ENCODE peak calls at places on chromosomes 13 and 19, in six cellular contexts. Q is uterus, K is mammary epithelial cell, C is psoas muscle, S is IMR-90, V is left ventricle myocardium inferior. U is an unnamed sample.

GRCh38 chr13:98606296-98606695 is 29.4 kb upstream of the STK24 start:
- DNase-seq in Q (no peak), K (no peak), C (peak; percentile 49), S (no peak), V (no peak), U (no peak)

GRCh38 chr13:77397636-77398035 is 70.7 kb upstream of the MYCBP2 start:
- DNase-seq in Q (no peak), K (no peak), C (no peak), S (no peak), V (no peak), U (no peak)

GRCh38 chr13:44884076-44884729 is 105.1 kb downstream of the NUFIP1 start:
- DNase-seq in Q (no peak), K (peak; percentile 22), C (no peak), S (peak; percentile 86), V (no peak), U (no peak)

GRCh38 chr13:97548736-97549135 is 114.8 kb downstream of the RAP2A start:
- DNase-seq in Q (no peak), K (no peak), C (no peak), S (peak; percentile 24), V (no peak), U (no peak)

GRCh38 chr19:46860846-46861690 is at the start of gene ARHGAP35:
- DNase-seq in Q (peak; percentile 43), K (no peak), C (peak; percentile 56), S (no peak), V (no peak), U (no peak)

GRCh38 chr19:5621311-5621944 is 1.1 kb downstream of the SAFB2 start:
- DNase-seq in Q (peak; percentile 72), K (no peak), C (peak; percentile 64), S (no peak), V (no peak), U (no peak)

GRCh38 chr19:43662487-43662886 is 7.5 kb downstream of the PLAUR start:
- DNase-seq in Q (no peak), K (no peak), C (no peak), S (no peak), V (no peak), U (no peak)

GRCh38 chr13:109836629-109837607 is 50.5 kb upstream of the IRS2 start:
- DNase-seq in Q (no peak), K (no peak), C (no peak), S (no peak), V (no peak), U (no peak)

GRCh38 chr19:45817010-45817724 is 2.1 kb upstream of the RSPH6A start:
- DNase-seq in Q (peak; percentile 92), K (peak; percentile 75), C (peak; percentile 97), S (peak; percentile 90), V (peak; percentile 93), U (peak; percentile 66)

GRCh38 chr13:30255696-30256095 is 51.7 kb downstream of the KATNAL1 start:
- DNase-seq in Q (no peak), K (no peak), C (no peak), S (no peak), V (no peak), U (no peak)

GRCh38 chr13:99269627-99270252 is 11.6 kb upstream of the GPR18 start:
- DNase-seq in Q (no peak), K (peak; percentile 35), C (no peak), S (peak; percentile 78), V (no peak), U (no peak)

GRCh38 chr13:77300176-77301141 is 26.4 kb downstream of the MYCBP2 start:
- DNase-seq in Q (no peak), K (peak; percentile 31), C (no peak), S (peak; percentile 86), V (no peak), U (no peak)

GRCh38 chr19:40241809-40242384 is 15.4 kb upstream of the CCNP start:
- DNase-seq in Q (peak; percentile 70), K (no peak), C (peak; percentile 74), S (no peak), V (peak; percentile 74), U (no peak)

GRCh38 chr19:46513461-46514236 is 18.0 kb upstream of the PNMA8B start:
- DNase-seq in Q (peak; percentile 85), K (peak; percentile 57), C (peak; percentile 89), S (peak; percentile 51), V (peak; percentile 78), U (peak; percentile 14)

GRCh38 chr19:10552596-10553053 is 8.9 kb downstream of the ATG4D start:
- DNase-seq in Q (no peak), K (no peak), C (no peak), S (no peak), V (no peak), U (no peak)

GRCh38 chr13:47119568-47120080 is 222.8 kb upstream of the HTR2A start:
- DNase-seq in Q (no peak), K (no peak), C (no peak), S (peak; percentile 28), V (no peak), U (no peak)

GRCh38 chr19:5340637-5341447 is at the start of gene PTPRS:
- DNase-seq in Q (peak; percentile 72), K (peak; percentile 69), C (peak; percentile 86), S (peak; percentile 74), V (peak; percentile 79), U (no peak)

GRCh38 chr19:30122431-30122830 is 180.4 kb downstream of the URI1 start:
- DNase-seq in Q (no peak), K (no peak), C (no peak), S (no peak), V (no peak), U (no peak)

GRCh38 chr13:112859817-112860190 is 109.2 kb upstream of the MCF2L start:
- DNase-seq in Q (no peak), K (no peak), C (peak; percentile 55), S (peak; percentile 82), V (no peak), U (no peak)

GRCh38 chr13:29917573-29918091 is 67.2 kb upstream of the UBL3 start:
- DNase-seq in Q (no peak), K (peak; percentile 31), C (no peak), S (peak; percentile 48), V (no peak), U (no peak)

GRCh38 chr13:103101902-103102301 is 35.7 kb upstream of the SLC10A2 start:
- DNase-seq in Q (no peak), K (peak; percentile 5), C (no peak), S (no peak), V (no peak), U (no peak)

GRCh38 chr13:93147293-93147645 is 79.3 kb upstream of the GPC6 start:
- DNase-seq in Q (no peak), K (no peak), C (no peak), S (no peak), V (no peak), U (no peak)

GRCh38 chr13:45167611-45168554 is 33.0 kb downstream of the KCTD4 start:
- DNase-seq in Q (no peak), K (peak; percentile 98), C (no peak), S (no peak), V (peak; percentile 37), U (no peak)

GRCh38 chr19:590396-590745 is 690 bp downstream of the HCN2 start:
- DNase-seq in Q (no peak), K (peak; percentile 25), C (no peak), S (peak; percentile 30), V (no peak), U (no peak)

GRCh38 chr19:18999016-18999758 is 34.1 kb downstream of the SUGP2 start:
- DNase-seq in Q (no peak), K (peak; percentile 16), C (no peak), S (peak; percentile 58), V (no peak), U (no peak)

GRCh38 chr13:105990256-105990958 is 545.1 kb downstream of the EFNB2 start:
- DNase-seq in Q (no peak), K (peak; percentile 86), C (no peak), S (peak; percentile 74), V (no peak), U (no peak)

GRCh38 chr19:4740092-4740491 is 16.4 kb upstream of the DPP9 start:
- DNase-seq in Q (no peak), K (no peak), C (no peak), S (no peak), V (no peak), U (no peak)

GRCh38 chr19:5934002-5934401 is 19.9 kb downstream of the CAPS start:
- DNase-seq in Q (no peak), K (no peak), C (no peak), S (peak; percentile 16), V (no peak), U (no peak)

GRCh38 chr19:37933965-37934364 is 27.0 kb downstream of the SIPA1L3 start:
- DNase-seq in Q (no peak), K (peak; percentile 41), C (peak; percentile 75), S (peak; percentile 20), V (peak; percentile 62), U (no peak)

GRCh38 chr19:37930416-37930815 is 23.4 kb downstream of the SIPA1L3 start:
- DNase-seq in Q (no peak), K (no peak), C (no peak), S (no peak), V (no peak), U (no peak)

GRCh38 chr19:37932985-37933953 is 26.3 kb downstream of the SIPA1L3 start:
- DNase-seq in Q (no peak), K (peak; percentile 70), C (peak; percentile 56), S (peak; percentile 61), V (peak; percentile 16), U (no peak)

GRCh38 chr19:37929512-37929911 is 22.5 kb downstream of the SIPA1L3 start:
- DNase-seq in Q (no peak), K (no peak), C (no peak), S (no peak), V (no peak), U (no peak)

DNA sequence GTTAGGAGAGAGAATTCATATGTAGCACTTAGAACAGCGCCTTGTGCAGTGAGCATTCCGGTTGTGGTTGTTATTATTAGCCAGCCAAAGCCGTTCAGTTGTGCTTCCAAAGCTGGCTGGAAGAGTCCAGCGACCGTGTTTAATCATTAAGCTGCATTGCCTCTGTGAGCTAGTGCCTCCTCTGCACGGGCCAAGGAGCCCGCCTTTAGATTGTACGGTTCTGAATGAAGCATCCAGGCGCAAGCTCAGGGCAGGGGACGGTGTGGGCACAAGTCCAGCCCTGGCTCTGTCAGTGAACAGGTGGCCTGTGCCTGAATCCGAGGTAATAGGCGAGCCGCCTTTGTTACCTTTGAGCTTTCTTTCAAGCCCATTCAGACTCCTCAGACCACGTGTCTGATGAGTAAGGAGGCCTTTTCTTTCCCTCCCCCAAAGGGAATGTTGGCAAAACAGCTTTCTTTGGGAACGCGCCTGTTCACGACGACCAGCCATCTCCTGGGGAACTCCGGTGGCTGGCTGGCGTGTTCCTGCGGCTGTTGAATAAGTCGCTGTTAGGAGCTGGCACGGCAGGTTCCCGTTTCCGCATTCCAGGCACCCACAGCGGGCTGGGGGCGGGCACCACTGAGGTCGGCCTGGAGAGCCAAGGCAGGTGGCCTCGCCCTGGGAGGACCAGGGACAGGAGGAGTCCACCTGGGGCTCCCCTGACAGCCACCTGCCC is 25.1 kb downstream of the SIPA1L3 start:
- DNase-seq in Q (peak; percentile 18), K (peak; percentile 98), C (peak; percentile 58), S (peak; percentile 78), V (peak; percentile 32), U (no peak)
- TF ChIP-seq CTCF in Q (no peak), K (peak; percentile 25), C (no peak), S (peak; percentile 9), V (no peak), U (no peak)

GRCh38 chr19:35721374-35721773 is 3.6 kb downstream of the KMT2B start:
- DNase-seq in Q (no peak), K (no peak), C (no peak), S (no peak), V (no peak), U (no peak)
- H3K36me3 ChIP-seq in Q (no peaks in the 10 kb centered on the region), K (peaks cover 22% of the 10 kb centered on the region), C (peaks cover 11% of the 10 kb centered on the region), S (peaks cover 55% of the 10 kb centered on the region), V (peaks cover 65% of the 10 kb centered on the region), U (peaks cover 71% of the 10 kb centered on the region)

GRCh38 chr19:54448774-54449700 is at the start of gene LENG8:
- DNase-seq in Q (peak; percentile 97), K (peak; percentile 97), C (peak; percentile 99), S (peak; percentile 99), V (peak; percentile 98), U (peak; percentile 92)
- H3K4me1 ChIP-seq in Q (peaks cover 20% of the 10 kb centered on the region), K (peaks cover 16% of the 10 kb centered on the region), C (peaks cover 25% of the 10 kb centered on the region), S (peaks cover 6% of the 10 kb centered on the region), V (peaks cover 74% of the 10 kb centered on the region), U (peaks cover 62% of the 10 kb centered on the region)

GRCh38 chr13:75870397-75870801 is 234.3 kb downstream of the LMO7 start:
- DNase-seq in Q (peak; percentile 17), K (no peak), C (no peak), S (peak; percentile 20), V (no peak), U (no peak)
- TF ChIP-seq CTCF in Q (peak; percentile 61), K (peak; percentile 76), C (peak; percentile 72), S (peak; percentile 68), V (peak; percentile 82), U (peak; percentile 54)